ENCODE peak calls at places on chromosomes 3 and 15, in seven cellular contexts. M is activated naive CD4-positive, alpha-beta T cell treated with anti-CD3 and anti-CD28 coated beads, Interleukin-2, amount 50 U/mL, for 16 hours; T is cardiac fibroblast; R is iPS-NIHi11; Z is left cardiac atrium; L is left ventricle myocardium inferior; S is NCI-H460. X is an unnamed sample.

GRCh38 chr3:188323067-188323842 is 169.3 kb downstream of the LPP start:
- DNase-seq in M (peak), T (no peak), R (no peak), Z (no peak), L (no peak), S (no peak), X (no peak)

GRCh38 chr3:101150504-101150903 is 157.3 kb upstream of the ABI3BP start:
- DNase-seq in M (no peak), T (no peak), R (no peak), Z (no peak), L (no peak), S (no peak), X (peak)

GRCh38 chr3:186283651-186284445 is 78.2 kb downstream of the DGKG start:
- DNase-seq in M (no peak), T (peak), R (no peak), Z (no peak), L (no peak), S (no peak), X (no peak)

GRCh38 chr15:95988574-95988887 is 342.0 kb upstream of the NR2F2 start:
- DNase-seq in M (no peak), T (peak), R (no peak), Z (no peak), L (no peak), S (no peak), X (no peak)

GRCh38 chr3:174276826-174277225 is 582.3 kb upstream of the NAALADL2 start:
- DNase-seq in M (no peak), T (no peak), R (no peak), Z (no peak), L (no peak), S (no peak), X (no peak)

GRCh38 chr15:71562251-71562650 is 248.1 kb upstream of the NR2E3 start:
- DNase-seq in M (no peak), T (peak), R (no peak), Z (no peak), L (no peak), S (no peak), X (no peak)

GRCh38 chr3:106115557-106115956 is 246.7 kb upstream of the CBLB start:
- DNase-seq in M (no peak), T (no peak), R (no peak), Z (no peak), L (no peak), S (peak), X (no peak)

GRCh38 chr3:197268319-197268718 is 30.1 kb downstream of the DLG1 start:
- DNase-seq in M (no peak), T (peak), R (no peak), Z (no peak), L (no peak), S (no peak), X (no peak)

GRCh38 chr3:191136347-191136746 is 62.7 kb upstream of the OSTN start:
- DNase-seq in M (no peak), T (peak), R (peak), Z (no peak), L (no peak), S (peak), X (no peak)

GRCh38 chr15:51189579-51190397 is 95.1 kb upstream of the TNFAIP8L3 start:
- DNase-seq in M (no peak), T (no peak), R (no peak), Z (no peak), L (no peak), S (no peak), X (no peak)

GRCh38 chr15:83324799-83325198 is 40.3 kb upstream of the BNC1 start:
- DNase-seq in M (no peak), T (no peak), R (no peak), Z (no peak), L (no peak), S (no peak), X (no peak)

GRCh38 chr3:713225-713624 is 379.6 kb upstream of the CNTN6 start:
- DNase-seq in M (no peak), T (no peak), R (no peak), Z (no peak), L (no peak), S (peak), X (no peak)

GRCh38 chr3:78879516-78879860 is 888.3 kb downstream of the ROBO1 start:
- DNase-seq in M (no peak), T (no peak), R (no peak), Z (no peak), L (no peak), S (no peak), X (no peak)

GRCh38 chr3:138862531-138862923 is 27.8 kb upstream of the PIK3CB start:
- DNase-seq in M (no peak), T (no peak), R (peak), Z (peak), L (no peak), S (no peak), X (peak)